ENCODE peak calls at places on chromosome 13, in six cellular contexts. K, W, O, R, E and I are unnamed samples.
A peak's percentile ranks its signal among the peaks of the same experiment; 100 is the strongest.

GRCh38 chr13:27189192-27189591 is 17.6 kb upstream of the USP12 start:
- DNase-seq in O (no peak), W (no peak), E (no peak), K (no peak), R (no peak), I (no peak)

GRCh38 chr13:26476111-26476743 is 81.3 kb upstream of the WASF3 start:
- DNase-seq in O (no peak), E (no peak), K (no peak), R (no peak), W (no peak), I (no peak)

GRCh38 chr13:105627270-105627669 is 908.2 kb downstream of the EFNB2 start:
- DNase-seq in K (no peak), O (no peak), E (no peak), W (no peak), R (no peak), I (peak; percentile 59)

GRCh38 chr13:31029129-31029528 is 96.7 kb downstream of the TEX26 start:
- DNase-seq in W (no peak), E (no peak), O (no peak), K (no peak), R (no peak), I (no peak)

GRCh38 chr13:52048516-52048915 is 24.0 kb downstream of the UTP14C start:
- DNase-seq in E (no peak), R (no peak), K (no peak), W (no peak), O (no peak), I (no peak)

GRCh38 chr13:108325863-108326262 is 56.3 kb downstream of the TNFSF13B start:
- DNase-seq in R (no peak), W (no peak), O (no peak), K (no peak), E (no peak), I (no peak)

GRCh38 chr13:40484981-40485380 is 181.5 kb downstream of the FOXO1 start:
- DNase-seq in K (no peak), O (no peak), E (no peak), R (no peak), W (no peak), I (no peak)

GRCh38 chr13:36133950-36134349 is 2.8 kb upstream of the DCLK1 start:
- DNase-seq in O (no peak), W (no peak), R (no peak), E (no peak), K (no peak), I (no peak)

GRCh38 chr13:33401238-33401637 is 115.7 kb upstream of the STARD13 start:
- DNase-seq in O (no peak), R (peak; percentile 23), W (no peak), E (no peak), K (no peak), I (no peak)

GRCh38 chr13:112651306-112651705 is 38.5 kb upstream of the ATP11A start:
- DNase-seq in E (no peak), K (no peak), O (no peak), W (no peak), R (no peak), I (no peak)

GRCh38 chr13:33662392-33662791 is 155.6 kb upstream of the RFC3 start:
- DNase-seq in O (no peak), E (no peak), K (no peak), W (no peak), R (no peak), I (no peak)

GRCh38 chr13:98858206-98858605 is 105.7 kb upstream of the SLC15A1 start:
- DNase-seq in O (no peak), E (no peak), W (no peak), R (no peak), K (no peak), I (no peak)

GRCh38 chr13:50693755-50694154 is 149.7 kb downstream of the DLEU7 start:
- DNase-seq in E (no peak), K (no peak), R (no peak), W (no peak), O (no peak), I (no peak)

GRCh38 chr13:42594577-42595571 is 20.9 kb downstream of the TNFSF11 start:
- DNase-seq in E (peak; percentile 55), K (peak; percentile 95), W (peak; percentile 36), O (peak; percentile 74), R (peak; percentile 30), I (peak; percentile 63)

GRCh38 chr13:84366484-84366883 is 484.2 kb upstream of the SLITRK1 start:
- DNase-seq in R (no peak), W (no peak), E (no peak), K (no peak), O (no peak), I (no peak)

GRCh38 chr13:33728271-33729037 is 89.5 kb upstream of the RFC3 start:
- DNase-seq in W (no peak), O (no peak), R (peak; percentile 44), K (no peak), E (no peak), I (peak; percentile 76)

GRCh38 chr13:66751691-66752090 is 478.4 kb downstream of the PCDH9 start:
- DNase-seq in K (no peak), R (no peak), O (no peak), E (no peak), W (no peak), I (no peak)

GRCh38 chr13:38223093-38223492 is 126.6 kb upstream of the UFM1 start:
- DNase-seq in R (no peak), O (peak; percentile 2), W (no peak), E (no peak), K (peak; percentile 31), I (peak; percentile 26)

GRCh38 chr13:99803141-99803540 is 168.4 kb downstream of the ZIC5 start:
- DNase-seq in O (no peak), E (no peak), R (no peak), W (no peak), K (no peak), I (no peak)

GRCh38 chr13:51932231-51932630 is 70.5 kb downstream of the CCDC70 start:
- DNase-seq in K (no peak), W (no peak), E (no peak), O (no peak), R (no peak), I (no peak)

GRCh38 chr13:76723551-76724232 is 162.5 kb downstream of the KCTD12 start:
- DNase-seq in E (no peak), W (no peak), R (no peak), O (peak; percentile 92), K (peak; percentile 86), I (peak; percentile 40)